ENCODE peak calls at places on chromosomes 1 and 21, in ten cellular contexts. One of them, this sample, is unnamed.
A peak's percentile ranks its signal among the peaks of the same experiment; 100 is the strongest.

GRCh38 chr21:33031152-33031551 is 5.4 kb downstream of the OLIG2 start:
- DNase-seq in stimulated activated CD8-positive, alpha-beta memory T cell treated with anti-CD3 and anti-CD28 coated beads, Interleukin-15, amount 100 ng/mL, for 24 hours: no peak
- DNase-seq in GM23338: no peak
- DNase-seq in stimulated activated CD4-positive, alpha-beta T cell treated with anti-CD3 and anti-CD28 coated beads, Interleukin-12 subunit alpha, Interleukin-12 subunit beta, amount 100 ng/mL, for 24 hours: no peak
- DNase-seq in ureter: no peak
- DNase-seq in NCI-H2081 treated with DMSO at 0.1 percent for 48 hours: no peak
- DNase-seq in brain microvascular endothelial cell: no peak
- DNase-seq in psoas muscle: no peak
- DNase-seq in activated CD8-positive, alpha-beta memory T cell treated with anti-CD3 and anti-CD28 coated beads for 4 hours: no peak
- DNase-seq in ACHN: no peak
- DNase-seq in this sample: no peak

GRCh38 chr1:31875636-31876236 is 59.9 kb upstream of the SPOCD1 start:
- DNase-seq in stimulated activated CD8-positive, alpha-beta memory T cell treated with anti-CD3 and anti-CD28 coated beads, Interleukin-15, amount 100 ng/mL, for 24 hours: no peak
- DNase-seq in GM23338: no peak
- DNase-seq in stimulated activated CD4-positive, alpha-beta T cell treated with anti-CD3 and anti-CD28 coated beads, Interleukin-12 subunit alpha, Interleukin-12 subunit beta, amount 100 ng/mL, for 24 hours: no peak
- DNase-seq in ureter: no peak
- DNase-seq in NCI-H2081 treated with DMSO at 0.1 percent for 48 hours: no peak
- DNase-seq in brain microvascular endothelial cell: no peak
- DNase-seq in psoas muscle: no peak
- DNase-seq in activated CD8-positive, alpha-beta memory T cell treated with anti-CD3 and anti-CD28 coated beads for 4 hours: no peak
- DNase-seq in ACHN: no peak
- DNase-seq in this sample: no peak

GRCh38 chr1:22876359-22877111 is 96.1 kb downstream of the LACTBL1 start:
- DNase-seq in stimulated activated CD8-positive, alpha-beta memory T cell treated with anti-CD3 and anti-CD28 coated beads, Interleukin-15, amount 100 ng/mL, for 24 hours: no peak
- DNase-seq in GM23338: peak; percentile 18
- DNase-seq in stimulated activated CD4-positive, alpha-beta T cell treated with anti-CD3 and anti-CD28 coated beads, Interleukin-12 subunit alpha, Interleukin-12 subunit beta, amount 100 ng/mL, for 24 hours: no peak
- DNase-seq in ureter: no peak
- DNase-seq in NCI-H2081 treated with DMSO at 0.1 percent for 48 hours: no peak
- DNase-seq in brain microvascular endothelial cell: peak; percentile 52
- DNase-seq in psoas muscle: no peak
- DNase-seq in activated CD8-positive, alpha-beta memory T cell treated with anti-CD3 and anti-CD28 coated beads for 4 hours: no peak
- DNase-seq in ACHN: no peak
- DNase-seq in this sample: peak; percentile 43

GRCh38 chr1:178024504-178024903 is 54.6 kb upstream of the SEC16B start:
- DNase-seq in stimulated activated CD8-positive, alpha-beta memory T cell treated with anti-CD3 and anti-CD28 coated beads, Interleukin-15, amount 100 ng/mL, for 24 hours: no peak
- DNase-seq in GM23338: no peak
- DNase-seq in stimulated activated CD4-positive, alpha-beta T cell treated with anti-CD3 and anti-CD28 coated beads, Interleukin-12 subunit alpha, Interleukin-12 subunit beta, amount 100 ng/mL, for 24 hours: no peak
- DNase-seq in ureter: no peak
- DNase-seq in NCI-H2081 treated with DMSO at 0.1 percent for 48 hours: no peak
- DNase-seq in brain microvascular endothelial cell: no peak
- DNase-seq in psoas muscle: no peak
- DNase-seq in activated CD8-positive, alpha-beta memory T cell treated with anti-CD3 and anti-CD28 coated beads for 4 hours: no peak
- DNase-seq in ACHN: no peak
- DNase-seq in this sample: no peak

GRCh38 chr1:248837794-248838356 is at the start of gene ZNF672:
- DNase-seq in stimulated activated CD8-positive, alpha-beta memory T cell treated with anti-CD3 and anti-CD28 coated beads, Interleukin-15, amount 100 ng/mL, for 24 hours: peak; percentile 79
- DNase-seq in GM23338: peak; percentile 99
- DNase-seq in stimulated activated CD4-positive, alpha-beta T cell treated with anti-CD3 and anti-CD28 coated beads, Interleukin-12 subunit alpha, Interleukin-12 subunit beta, amount 100 ng/mL, for 24 hours: peak; percentile 87
- DNase-seq in ureter: peak; percentile 99
- DNase-seq in NCI-H2081 treated with DMSO at 0.1 percent for 48 hours: peak; percentile 93
- DNase-seq in brain microvascular endothelial cell: peak; percentile 97
- DNase-seq in psoas muscle: peak; percentile 100
- DNase-seq in activated CD8-positive, alpha-beta memory T cell treated with anti-CD3 and anti-CD28 coated beads for 4 hours: peak; percentile 89
- DNase-seq in ACHN: peak; percentile 99
- DNase-seq in this sample: peak; percentile 99

GRCh38 chr1:48026275-48026674 is 29.1 kb upstream of the TRABD2B start:
- DNase-seq in stimulated activated CD8-positive, alpha-beta memory T cell treated with anti-CD3 and anti-CD28 coated beads, Interleukin-15, amount 100 ng/mL, for 24 hours: no peak
- DNase-seq in GM23338: no peak
- DNase-seq in stimulated activated CD4-positive, alpha-beta T cell treated with anti-CD3 and anti-CD28 coated beads, Interleukin-12 subunit alpha, Interleukin-12 subunit beta, amount 100 ng/mL, for 24 hours: no peak
- DNase-seq in ureter: no peak
- DNase-seq in NCI-H2081 treated with DMSO at 0.1 percent for 48 hours: no peak
- DNase-seq in brain microvascular endothelial cell: no peak
- DNase-seq in psoas muscle: no peak
- DNase-seq in activated CD8-positive, alpha-beta memory T cell treated with anti-CD3 and anti-CD28 coated beads for 4 hours: no peak
- DNase-seq in ACHN: peak; percentile 8
- DNase-seq in this sample: no peak

GRCh38 chr1:49050041-49050440 is 273.4 kb upstream of the BEND5 start:
- DNase-seq in stimulated activated CD8-positive, alpha-beta memory T cell treated with anti-CD3 and anti-CD28 coated beads, Interleukin-15, amount 100 ng/mL, for 24 hours: no peak
- DNase-seq in GM23338: no peak
- DNase-seq in stimulated activated CD4-positive, alpha-beta T cell treated with anti-CD3 and anti-CD28 coated beads, Interleukin-12 subunit alpha, Interleukin-12 subunit beta, amount 100 ng/mL, for 24 hours: no peak
- DNase-seq in ureter: no peak
- DNase-seq in NCI-H2081 treated with DMSO at 0.1 percent for 48 hours: no peak
- DNase-seq in brain microvascular endothelial cell: no peak
- DNase-seq in psoas muscle: no peak
- DNase-seq in activated CD8-positive, alpha-beta memory T cell treated with anti-CD3 and anti-CD28 coated beads for 4 hours: no peak
- DNase-seq in ACHN: no peak
- DNase-seq in this sample: no peak

GRCh38 chr21:42314616-42315295 is 453 bp downstream of the TFF3 start:
- DNase-seq in stimulated activated CD8-positive, alpha-beta memory T cell treated with anti-CD3 and anti-CD28 coated beads, Interleukin-15, amount 100 ng/mL, for 24 hours: no peak
- DNase-seq in GM23338: no peak
- DNase-seq in stimulated activated CD4-positive, alpha-beta T cell treated with anti-CD3 and anti-CD28 coated beads, Interleukin-12 subunit alpha, Interleukin-12 subunit beta, amount 100 ng/mL, for 24 hours: no peak
- DNase-seq in ureter: peak; percentile 15
- DNase-seq in NCI-H2081 treated with DMSO at 0.1 percent for 48 hours: no peak
- DNase-seq in brain microvascular endothelial cell: no peak
- DNase-seq in psoas muscle: no peak
- DNase-seq in activated CD8-positive, alpha-beta memory T cell treated with anti-CD3 and anti-CD28 coated beads for 4 hours: no peak
- DNase-seq in ACHN: no peak
- DNase-seq in this sample: no peak

GRCh38 chr1:154745286-154745731 is 124.8 kb downstream of the KCNN3 start:
- DNase-seq in stimulated activated CD8-positive, alpha-beta memory T cell treated with anti-CD3 and anti-CD28 coated beads, Interleukin-15, amount 100 ng/mL, for 24 hours: no peak
- DNase-seq in GM23338: no peak
- DNase-seq in stimulated activated CD4-positive, alpha-beta T cell treated with anti-CD3 and anti-CD28 coated beads, Interleukin-12 subunit alpha, Interleukin-12 subunit beta, amount 100 ng/mL, for 24 hours: no peak
- DNase-seq in ureter: no peak
- DNase-seq in NCI-H2081 treated with DMSO at 0.1 percent for 48 hours: no peak
- DNase-seq in brain microvascular endothelial cell: no peak
- DNase-seq in psoas muscle: no peak
- DNase-seq in activated CD8-positive, alpha-beta memory T cell treated with anti-CD3 and anti-CD28 coated beads for 4 hours: no peak
- DNase-seq in ACHN: no peak
- DNase-seq in this sample: no peak

GRCh38 chr1:5682626-5683235 is 309.5 kb downstream of the NPHP4 start:
- DNase-seq in stimulated activated CD8-positive, alpha-beta memory T cell treated with anti-CD3 and anti-CD28 coated beads, Interleukin-15, amount 100 ng/mL, for 24 hours: no peak
- DNase-seq in GM23338: no peak
- DNase-seq in stimulated activated CD4-positive, alpha-beta T cell treated with anti-CD3 and anti-CD28 coated beads, Interleukin-12 subunit alpha, Interleukin-12 subunit beta, amount 100 ng/mL, for 24 hours: no peak
- DNase-seq in ureter: no peak
- DNase-seq in NCI-H2081 treated with DMSO at 0.1 percent for 48 hours: no peak
- DNase-seq in brain microvascular endothelial cell: no peak
- DNase-seq in psoas muscle: no peak
- DNase-seq in activated CD8-positive, alpha-beta memory T cell treated with anti-CD3 and anti-CD28 coated beads for 4 hours: no peak
- DNase-seq in ACHN: no peak
- DNase-seq in this sample: no peak

GRCh38 chr1:165899461-165899941 is 72.1 kb downstream of the UCK2 start:
- DNase-seq in stimulated activated CD8-positive, alpha-beta memory T cell treated with anti-CD3 and anti-CD28 coated beads, Interleukin-15, amount 100 ng/mL, for 24 hours: no peak
- DNase-seq in GM23338: no peak
- DNase-seq in stimulated activated CD4-positive, alpha-beta T cell treated with anti-CD3 and anti-CD28 coated beads, Interleukin-12 subunit alpha, Interleukin-12 subunit beta, amount 100 ng/mL, for 24 hours: no peak
- DNase-seq in ureter: no peak
- DNase-seq in NCI-H2081 treated with DMSO at 0.1 percent for 48 hours: no peak
- DNase-seq in brain microvascular endothelial cell: peak; percentile 18
- DNase-seq in psoas muscle: no peak
- DNase-seq in activated CD8-positive, alpha-beta memory T cell treated with anti-CD3 and anti-CD28 coated beads for 4 hours: no peak
- DNase-seq in ACHN: no peak
- DNase-seq in this sample: no peak

GRCh38 chr1:72007312-72007711 is 275.0 kb downstream of the NEGR1 start:
- DNase-seq in stimulated activated CD8-positive, alpha-beta memory T cell treated with anti-CD3 and anti-CD28 coated beads, Interleukin-15, amount 100 ng/mL, for 24 hours: no peak
- DNase-seq in GM23338: no peak
- DNase-seq in stimulated activated CD4-positive, alpha-beta T cell treated with anti-CD3 and anti-CD28 coated beads, Interleukin-12 subunit alpha, Interleukin-12 subunit beta, amount 100 ng/mL, for 24 hours: no peak
- DNase-seq in ureter: no peak
- DNase-seq in NCI-H2081 treated with DMSO at 0.1 percent for 48 hours: no peak
- DNase-seq in brain microvascular endothelial cell: no peak
- DNase-seq in psoas muscle: no peak
- DNase-seq in activated CD8-positive, alpha-beta memory T cell treated with anti-CD3 and anti-CD28 coated beads for 4 hours: no peak
- DNase-seq in ACHN: no peak
- DNase-seq in this sample: no peak

GRCh38 chr1:6498576-6499111 is 7.2 kb upstream of the PLEKHG5 start:
- DNase-seq in stimulated activated CD8-positive, alpha-beta memory T cell treated with anti-CD3 and anti-CD28 coated beads, Interleukin-15, amount 100 ng/mL, for 24 hours: no peak
- DNase-seq in GM23338: no peak
- DNase-seq in stimulated activated CD4-positive, alpha-beta T cell treated with anti-CD3 and anti-CD28 coated beads, Interleukin-12 subunit alpha, Interleukin-12 subunit beta, amount 100 ng/mL, for 24 hours: no peak
- DNase-seq in ureter: no peak
- DNase-seq in NCI-H2081 treated with DMSO at 0.1 percent for 48 hours: no peak
- DNase-seq in brain microvascular endothelial cell: no peak
- DNase-seq in psoas muscle: no peak
- DNase-seq in activated CD8-positive, alpha-beta memory T cell treated with anti-CD3 and anti-CD28 coated beads for 4 hours: no peak
- DNase-seq in ACHN: no peak
- DNase-seq in this sample: no peak

GRCh38 chr1:147500309-147500839 is 40.9 kb upstream of the BCL9 start:
- DNase-seq in stimulated activated CD8-positive, alpha-beta memory T cell treated with anti-CD3 and anti-CD28 coated beads, Interleukin-15, amount 100 ng/mL, for 24 hours: no peak
- DNase-seq in GM23338: no peak
- DNase-seq in stimulated activated CD4-positive, alpha-beta T cell treated with anti-CD3 and anti-CD28 coated beads, Interleukin-12 subunit alpha, Interleukin-12 subunit beta, amount 100 ng/mL, for 24 hours: no peak
- DNase-seq in ureter: no peak
- DNase-seq in NCI-H2081 treated with DMSO at 0.1 percent for 48 hours: no peak
- DNase-seq in brain microvascular endothelial cell: no peak
- DNase-seq in psoas muscle: no peak
- DNase-seq in activated CD8-positive, alpha-beta memory T cell treated with anti-CD3 and anti-CD28 coated beads for 4 hours: no peak
- DNase-seq in ACHN: no peak
- DNase-seq in this sample: no peak

This sample was measured in putamen.